ENCODE peak calls at places on chromosome 9, in four cellular contexts. J is GM12878, K is HepG2, Z is K562. Q is an unnamed sample.

GRCh38 chr9:114075602-114076001 is 2.5 kb downstream of the AMBP start:
- DNase-seq in J (no peak), K (no peak), Z (no peak), Q (no peak)

GRCh38 chr9:36126016-36126786 is 10.3 kb upstream of the GLIPR2 start:
- DNase-seq in J (no peak), K (no peak), Z (no peak), Q (no peak)

GRCh38 chr9:36151306-36152210 is 15.0 kb downstream of the GLIPR2 start:
- DNase-seq in J (peak), K (no peak), Z (no peak), Q (no peak)

GRCh38 chr9:70049236-70049635 is 5.6 kb downstream of the MAMDC2 start:
- DNase-seq in J (no peak), K (no peak), Z (no peak), Q (no peak)

GRCh38 chr9:121900163-121900562 is 192.9 kb downstream of the TTLL11 start:
- DNase-seq in J (no peak), K (no peak), Z (no peak), Q (no peak)

GRCh38 chr9:34457266-34458012 is 931 bp downstream of the FAM219A start:
- DNase-seq in J (no peak), K (no peak), Z (peak), Q (peak)

GRCh38 chr9:93510041-93510440 is 56.7 kb upstream of the FAM120AOS start:
- DNase-seq in J (no peak), K (no peak), Z (no peak), Q (no peak)

GRCh38 chr9:130664191-130665028 is at the start of gene PRDM12:
- DNase-seq in J (no peak), K (no peak), Z (no peak), Q (peak)

GRCh38 chr9:122561446-122561845 is 8.5 kb downstream of the OR1N2 start:
- DNase-seq in J (no peak), K (no peak), Z (no peak), Q (no peak)

GRCh38 chr9:7879551-7880245 is 80.1 kb upstream of the DMAC1 start:
- DNase-seq in J (no peak), K (no peak), Z (no peak), Q (peak)

GRCh38 chr9:120891255-120891954 is 14.4 kb upstream of the PHF19 start:
- DNase-seq in J (no peak), K (no peak), Z (peak), Q (no peak)

GRCh38 chr9:129142115-129142514 is 30.9 kb downstream of the PTPA start:
- DNase-seq in J (no peak), K (no peak), Z (no peak), Q (no peak)

GRCh38 chr9:68851657-68852056 is 146.6 kb downstream of the PIP5K1B start:
- DNase-seq in J (no peak), K (no peak), Z (no peak), Q (no peak)

GRCh38 chr9:75447281-75447680 is 359.0 kb downstream of the OSTF1 start:
- DNase-seq in J (no peak), K (no peak), Z (no peak), Q (no peak)

GRCh38 chr9:113356686-113357292 is 7.4 kb downstream of the BSPRY start:
- DNase-seq in J (no peak), K (no peak), Z (no peak), Q (no peak)

GRCh38 chr9:81848472-81848871 is 79.8 kb upstream of the SPATA31D4 start:
- DNase-seq in J (no peak), K (peak), Z (no peak), Q (peak)

GRCh38 chr9:16236882-16237281 is 633.6 kb downstream of the BNC2 start:
- DNase-seq in J (no peak), K (no peak), Z (no peak), Q (no peak)

GRCh38 chr9:98687911-98688310 is 20.8 kb downstream of the GABBR2 start:
- DNase-seq in J (no peak), K (no peak), Z (no peak), Q (no peak)

GRCh38 chr9:129761901-129762359 is 9.1 kb upstream of the PTGES start:
- DNase-seq in J (no peak), K (no peak), Z (no peak), Q (peak)

GRCh38 chr9:123484130-123484529 is 128.1 kb downstream of the CRB2 start:
- DNase-seq in J (no peak), K (peak), Z (no peak), Q (no peak)

GRCh38 chr9:129460323-129461261 is 160.3 kb downstream of the C9orf50 start:
- DNase-seq in J (peak), K (peak), Z (peak), Q (peak)

GRCh38 chr9:18601956-18602355 is 128.0 kb downstream of the ADAMTSL1 start:
- DNase-seq in J (no peak), K (no peak), Z (no peak), Q (no peak)

GRCh38 chr9:133437753-133438531 is 15.8 kb downstream of the ADAMTS13 start:
- DNase-seq in J (no peak), K (no peak), Z (peak), Q (peak)

GRCh38 chr9:4241552-4241951 is 58.3 kb downstream of the GLIS3 start:
- DNase-seq in J (no peak), K (no peak), Z (no peak), Q (no peak)

GRCh38 chr9:4837768-4838546 is 45.2 kb downstream of the RCL1 start:
- DNase-seq in J (no peak), K (peak), Z (no peak), Q (no peak)

GRCh38 chr9:34114436-34114835 is 12.1 kb downstream of the DCAF12 start:
- DNase-seq in J (no peak), K (no peak), Z (no peak), Q (no peak)

GRCh38 chr9:113669523-113670115 is 206.1 kb downstream of the RGS3 start:
- DNase-seq in J (no peak), K (no peak), Z (no peak), Q (no peak)

GRCh38 chr9:132754236-132754635 is 84.0 kb downstream of the GTF3C4 start:
- DNase-seq in J (no peak), K (no peak), Z (no peak), Q (no peak)

GRCh38 chr9:22240619-22241018 is 206.0 kb upstream of the DMRTA1 start:
- DNase-seq in J (peak), K (no peak), Z (no peak), Q (no peak)

GRCh38 chr9:27861887-27862286 is 288.6 kb upstream of the C9orf72 start:
- DNase-seq in J (no peak), K (no peak), Z (no peak), Q (no peak)

GRCh38 chr9:38318755-38319495 is 73.6 kb upstream of the ALDH1B1 start:
- DNase-seq in J (peak), K (no peak), Z (no peak), Q (no peak)

GRCh38 chr9:121573717-121574485 is 74.3 kb upstream of the GGTA1 start:
- DNase-seq in J (no peak), K (no peak), Z (no peak), Q (no peak)

GRCh38 chr9:113589890-113590289 is 126.4 kb downstream of the RGS3 start:
- DNase-seq in J (no peak), K (peak), Z (no peak), Q (no peak)

GRCh38 chr9:115520626-115521025 is 402.7 kb upstream of the TNC start:
- DNase-seq in J (no peak), K (no peak), Z (no peak), Q (no peak)

GRCh38 chr9:100286257-100286656 is 66.5 kb downstream of the TEX10 start:
- DNase-seq in J (no peak), K (no peak), Z (no peak), Q (no peak)

GRCh38 chr9:445033-445432 is 230.4 kb downstream of the DOCK8 start:
- DNase-seq in J (no peak), K (no peak), Z (no peak), Q (no peak)

GRCh38 chr9:97632406-97632991 is 669 bp downstream of the TSTD2 start:
- DNase-seq in J (no peak), K (no peak), Z (no peak), Q (peak)

GRCh38 chr9:127126981-127127380 is 4.5 kb upstream of the ANGPTL2 start:
- DNase-seq in J (no peak), K (no peak), Z (no peak), Q (no peak)

GRCh38 chr9:127123239-127123935 is 952 bp upstream of the ANGPTL2 start:
- DNase-seq in J (no peak), K (no peak), Z (no peak), Q (peak)

GRCh38 chr9:127122176-127123151 is at the start of gene ANGPTL2:
- DNase-seq in J (no peak), K (peak), Z (peak), Q (peak)

GRCh38 chr9:127124091-127124490 is 1.7 kb upstream of the ANGPTL2 start:
- DNase-seq in J (no peak), K (no peak), Z (no peak), Q (no peak)

DNA sequence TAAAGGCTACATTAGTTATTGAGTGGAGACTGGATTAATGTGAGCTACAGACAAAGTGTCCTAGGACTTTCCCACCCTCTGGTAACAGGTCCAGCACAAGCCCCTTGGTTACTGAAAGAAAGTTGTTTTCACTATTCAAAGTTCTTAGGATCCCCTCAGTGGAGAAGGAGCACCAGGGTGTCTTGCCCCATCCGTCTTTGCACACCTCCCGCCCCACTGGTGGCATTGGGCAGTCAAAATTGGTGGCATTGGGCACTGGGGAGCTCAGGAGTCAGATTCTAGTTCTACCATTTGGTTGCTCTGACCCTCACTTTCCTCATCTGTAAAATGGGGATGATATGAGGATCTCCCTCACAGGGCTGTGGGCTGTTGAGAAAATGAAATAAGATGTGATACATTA is 2.4 kb upstream of the ANGPTL2 start:
- DNase-seq in J (no peak), K (no peak), Z (no peak), Q (no peak)
- TF ChIP-seq CREB1 in J (no peak), K (no peak), Z (no peak), Q (no peak)

GRCh38 chr9:14133394-14133793 is 180.5 kb downstream of the NFIB start:
- DNase-seq in J (no peak), K (no peak), Z (no peak), Q (no peak)
- TF ChIP-seq JUNB in J (no peak), K (no peak), Z (no peak), Q (no peak)

GRCh38 chr9:87641067-87641466 is 84.9 kb upstream of the CTSL start:
- DNase-seq in J (no peak), K (no peak), Z (no peak), Q (no peak)

GRCh38 chr9:87643111-87643650 is 82.7 kb upstream of the CTSL start:
- DNase-seq in J (no peak), K (no peak), Z (no peak), Q (no peak)

GRCh38 chr9:87642330-87643110 is 83.4 kb upstream of the CTSL start:
- DNase-seq in J (no peak), K (no peak), Z (no peak), Q (no peak)

GRCh38 chr9:87639949-87640348 is 86.0 kb upstream of the CTSL start:
- DNase-seq in J (no peak), K (no peak), Z (no peak), Q (no peak)

DNA sequence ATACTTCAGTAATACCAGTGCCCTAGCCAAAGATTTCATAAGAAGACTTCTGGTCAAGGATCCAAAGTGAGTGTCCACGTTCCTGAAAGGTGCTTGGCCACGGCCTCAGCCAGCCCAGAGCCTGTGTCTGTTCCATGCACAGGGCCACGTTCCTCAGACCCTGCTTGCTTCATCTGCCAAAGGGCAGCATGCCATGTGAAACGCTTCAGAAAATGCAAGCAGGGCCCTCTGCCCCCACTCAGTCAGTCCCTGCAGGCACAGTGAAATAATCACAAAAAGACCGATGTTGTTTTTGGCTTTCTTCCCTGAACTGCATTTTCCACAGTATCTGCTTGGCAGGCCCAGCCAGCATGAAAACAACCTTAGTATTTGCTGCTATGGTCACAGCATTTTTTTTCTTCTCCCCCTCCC is 85.5 kb upstream of the CTSL start:
- DNase-seq in J (no peak), K (no peak), Z (no peak), Q (no peak)
- TF ChIP-seq CREB1 in J (no peak), K (no peak), Z (no peak), Q (no peak)

DNA sequence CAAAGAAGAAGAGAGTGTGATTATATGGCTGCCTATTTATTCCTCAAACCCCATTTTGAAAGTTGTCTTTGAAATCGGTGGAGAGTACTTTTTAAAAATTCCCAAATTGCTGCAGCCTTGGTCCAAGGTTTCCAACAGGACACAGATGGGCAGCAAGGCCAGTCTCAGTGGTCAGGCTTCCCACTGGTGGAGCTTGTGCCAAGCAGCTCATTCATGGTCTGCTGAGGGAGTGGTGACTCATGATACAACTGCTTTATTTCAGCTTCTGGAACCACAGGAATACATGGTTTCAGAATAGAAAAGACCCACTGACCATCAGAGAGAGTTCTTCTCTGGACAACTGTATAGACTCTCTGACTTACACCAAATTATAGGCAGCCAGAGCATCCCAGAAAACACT is 673.1 kb upstream of the KLF4 start:
- DNase-seq in J (no peak), K (no peak), Z (no peak), Q (no peak)
- TF ChIP-seq JUNB in J (no peak), K (no peak), Z (no peak), Q (no peak)

DNA sequence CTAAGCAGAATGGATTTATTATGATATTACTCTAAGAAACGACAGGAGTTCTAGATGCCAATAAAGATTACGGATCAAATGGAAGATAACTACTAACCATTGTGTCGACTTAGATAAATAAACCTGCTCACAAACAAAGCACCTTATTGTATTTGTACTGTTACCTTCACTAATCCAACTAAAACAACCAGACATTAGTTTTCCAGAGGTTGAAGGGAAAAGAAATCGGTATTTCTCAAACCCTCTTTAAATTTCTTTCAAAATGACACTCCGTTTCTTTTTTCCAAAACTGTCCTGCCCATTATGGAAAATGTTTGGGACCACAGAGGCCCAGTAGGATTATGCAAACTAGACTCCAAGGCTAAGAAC is 2.8 kb downstream of the MLLT3 start:
- DNase-seq in J (no peak), K (no peak), Z (no peak), Q (no peak)
- TF ChIP-seq CREB1 in J (no peak), K (no peak), Z (no peak), Q (no peak)

GRCh38 chr9:89813482-89813881 is 208.7 kb downstream of the GADD45G start:
- DNase-seq in J (no peak), K (no peak), Z (no peak), Q (no peak)

GRCh38 chr9:89815903-89816573 is 211.2 kb downstream of the GADD45G start:
- DNase-seq in J (peak), K (no peak), Z (no peak), Q (no peak)

GRCh38 chr9:89814340-89815040 is 209.7 kb downstream of the GADD45G start:
- DNase-seq in J (no peak), K (no peak), Z (no peak), Q (no peak)

GRCh38 chr9:89817186-89817960 is 212.6 kb downstream of the GADD45G start:
- DNase-seq in J (no peak), K (no peak), Z (no peak), Q (no peak)

DNA sequence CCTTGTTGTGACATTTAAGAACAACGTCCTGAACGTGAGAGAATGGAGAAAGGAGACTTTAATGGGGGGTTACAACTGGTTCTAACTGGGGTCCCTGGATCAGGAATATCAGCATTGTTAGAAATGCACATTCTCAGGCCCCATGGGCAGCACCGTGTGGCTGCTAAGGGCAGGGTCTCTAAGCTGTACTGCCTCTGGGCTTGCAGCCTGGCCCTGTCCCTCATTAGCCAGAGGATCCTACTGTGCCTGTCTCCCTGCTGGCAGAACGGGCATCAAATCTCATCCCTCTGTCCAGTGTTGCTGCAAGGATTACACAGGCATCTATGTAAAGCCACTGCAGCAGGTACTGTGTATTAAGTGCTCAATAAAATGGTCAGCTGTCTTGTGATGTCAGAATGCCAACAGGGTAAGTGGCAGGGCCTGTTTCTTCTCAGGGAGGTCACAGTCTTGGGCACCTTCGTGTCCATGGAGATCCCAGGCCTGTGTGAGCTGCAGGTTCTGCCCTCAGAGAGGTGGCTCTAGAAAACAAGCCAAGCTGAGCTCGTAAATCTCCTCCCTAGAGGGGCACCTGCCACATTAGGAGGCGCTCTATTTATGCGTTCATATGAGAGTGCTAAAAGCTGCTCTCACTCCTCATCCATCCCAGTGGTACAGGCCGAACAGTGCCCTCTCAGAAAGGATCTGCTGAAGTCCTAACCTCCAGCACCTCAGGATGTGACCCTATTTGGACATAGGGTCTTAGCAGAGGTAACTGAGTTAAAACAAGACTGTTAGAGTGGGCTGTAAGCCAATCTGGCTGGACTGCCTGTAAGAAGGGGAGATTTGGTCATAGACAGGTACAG is 210.5 kb downstream of the GADD45G start:
- DNase-seq in J (no peak), K (no peak), Z (no peak), Q (no peak)
- TF ChIP-seq JUNB in J (no peak), K (no peak), Z (no peak), Q (no peak)